ENCODE peak calls at places on chromosome 14, in six cellular contexts. One of them, this sample, is unnamed.

GRCh38 chr14:24838945-24839616 is 205.1 kb upstream of the GZMB start:
- DNase-seq in stimulated activated CD4-positive, alpha-beta T cell treated with anti-CD3 and anti-CD28 coated beads, Interleukin-2, amount 100 ng/mL, for 24 hours: no peak
- DNase-seq in T-helper 9 cell: no peak
- DNase-seq in stomach: no peak
- DNase-seq in iris pigment epithelial cell: no peak
- DNase-seq in activated naive CD4-positive, alpha-beta T cell treated with anti-CD3 and anti-CD28 coated beads for 36 hours: no peak
- DNase-seq in this sample: no peak

GRCh38 chr14:62158779-62159178 is 396.6 kb downstream of the SNAPC1 start:
- DNase-seq in T-helper 9 cell: no peak
- DNase-seq in stimulated activated CD4-positive, alpha-beta T cell treated with anti-CD3 and anti-CD28 coated beads, Interleukin-2, amount 100 ng/mL, for 24 hours: no peak
- DNase-seq in iris pigment epithelial cell: no peak
- DNase-seq in stomach: no peak
- DNase-seq in activated naive CD4-positive, alpha-beta T cell treated with anti-CD3 and anti-CD28 coated beads for 36 hours: no peak
- DNase-seq in this sample: no peak

GRCh38 chr14:73462078-73462715 is 3.9 kb upstream of the NUMB start:
- DNase-seq in stimulated activated CD4-positive, alpha-beta T cell treated with anti-CD3 and anti-CD28 coated beads, Interleukin-2, amount 100 ng/mL, for 24 hours: no peak
- DNase-seq in T-helper 9 cell: no peak
- DNase-seq in iris pigment epithelial cell: peak
- DNase-seq in activated naive CD4-positive, alpha-beta T cell treated with anti-CD3 and anti-CD28 coated beads for 36 hours: no peak
- DNase-seq in stomach: peak
- DNase-seq in this sample: no peak

GRCh38 chr14:105855893-105856675 is 329.7 kb downstream of the TMEM121 start:
- DNase-seq in activated naive CD4-positive, alpha-beta T cell treated with anti-CD3 and anti-CD28 coated beads for 36 hours: no peak
- DNase-seq in T-helper 9 cell: no peak
- DNase-seq in iris pigment epithelial cell: no peak
- DNase-seq in stomach: no peak
- DNase-seq in stimulated activated CD4-positive, alpha-beta T cell treated with anti-CD3 and anti-CD28 coated beads, Interleukin-2, amount 100 ng/mL, for 24 hours: no peak
- DNase-seq in this sample: no peak

GRCh38 chr14:26872510-26872909 is 274.7 kb upstream of the NOVA1 start:
- DNase-seq in activated naive CD4-positive, alpha-beta T cell treated with anti-CD3 and anti-CD28 coated beads for 36 hours: no peak
- DNase-seq in stimulated activated CD4-positive, alpha-beta T cell treated with anti-CD3 and anti-CD28 coated beads, Interleukin-2, amount 100 ng/mL, for 24 hours: no peak
- DNase-seq in stomach: peak
- DNase-seq in T-helper 9 cell: no peak
- DNase-seq in iris pigment epithelial cell: no peak
- DNase-seq in this sample: no peak

GRCh38 chr14:93717222-93717967 is 70.9 kb downstream of the PRIMA1 start:
- DNase-seq in stimulated activated CD4-positive, alpha-beta T cell treated with anti-CD3 and anti-CD28 coated beads, Interleukin-2, amount 100 ng/mL, for 24 hours: no peak
- DNase-seq in stomach: no peak
- DNase-seq in T-helper 9 cell: no peak
- DNase-seq in iris pigment epithelial cell: no peak
- DNase-seq in activated naive CD4-positive, alpha-beta T cell treated with anti-CD3 and anti-CD28 coated beads for 36 hours: no peak
- DNase-seq in this sample: no peak

GRCh38 chr14:102279688-102280348 is 25.1 kb downstream of the MOK start:
- DNase-seq in stimulated activated CD4-positive, alpha-beta T cell treated with anti-CD3 and anti-CD28 coated beads, Interleukin-2, amount 100 ng/mL, for 24 hours: peak
- DNase-seq in T-helper 9 cell: no peak
- DNase-seq in iris pigment epithelial cell: peak
- DNase-seq in stomach: no peak
- DNase-seq in activated naive CD4-positive, alpha-beta T cell treated with anti-CD3 and anti-CD28 coated beads for 36 hours: peak
- DNase-seq in this sample: no peak

GRCh38 chr14:100849432-100849831 is 23.5 kb downstream of the MEG3 start:
- DNase-seq in T-helper 9 cell: no peak
- DNase-seq in iris pigment epithelial cell: peak
- DNase-seq in stimulated activated CD4-positive, alpha-beta T cell treated with anti-CD3 and anti-CD28 coated beads, Interleukin-2, amount 100 ng/mL, for 24 hours: no peak
- DNase-seq in stomach: no peak
- DNase-seq in activated naive CD4-positive, alpha-beta T cell treated with anti-CD3 and anti-CD28 coated beads for 36 hours: no peak
- DNase-seq in this sample: no peak

GRCh38 chr14:23443881-23444280 is 8.4 kb upstream of the MYH7 start:
- DNase-seq in iris pigment epithelial cell: no peak
- DNase-seq in stomach: no peak
- DNase-seq in stimulated activated CD4-positive, alpha-beta T cell treated with anti-CD3 and anti-CD28 coated beads, Interleukin-2, amount 100 ng/mL, for 24 hours: no peak
- DNase-seq in activated naive CD4-positive, alpha-beta T cell treated with anti-CD3 and anti-CD28 coated beads for 36 hours: no peak
- DNase-seq in T-helper 9 cell: no peak
- DNase-seq in this sample: no peak

GRCh38 chr14:81224222-81224621 is 3.5 kb upstream of the GTF2A1 start:
- DNase-seq in activated naive CD4-positive, alpha-beta T cell treated with anti-CD3 and anti-CD28 coated beads for 36 hours: no peak
- DNase-seq in stomach: no peak
- DNase-seq in stimulated activated CD4-positive, alpha-beta T cell treated with anti-CD3 and anti-CD28 coated beads, Interleukin-2, amount 100 ng/mL, for 24 hours: no peak
- DNase-seq in T-helper 9 cell: no peak
- DNase-seq in iris pigment epithelial cell: no peak
- DNase-seq in this sample: no peak

GRCh38 chr14:105420141-105420975 is 731 bp downstream of the MTA1 start:
- DNase-seq in activated naive CD4-positive, alpha-beta T cell treated with anti-CD3 and anti-CD28 coated beads for 36 hours: no peak
- DNase-seq in T-helper 9 cell: no peak
- DNase-seq in stomach: no peak
- DNase-seq in stimulated activated CD4-positive, alpha-beta T cell treated with anti-CD3 and anti-CD28 coated beads, Interleukin-2, amount 100 ng/mL, for 24 hours: no peak
- DNase-seq in iris pigment epithelial cell: no peak
- DNase-seq in this sample: no peak

GRCh38 chr14:104163541-104163940 is 25.2 kb downstream of the KIF26A start:
- DNase-seq in activated naive CD4-positive, alpha-beta T cell treated with anti-CD3 and anti-CD28 coated beads for 36 hours: no peak
- DNase-seq in T-helper 9 cell: no peak
- DNase-seq in stimulated activated CD4-positive, alpha-beta T cell treated with anti-CD3 and anti-CD28 coated beads, Interleukin-2, amount 100 ng/mL, for 24 hours: no peak
- DNase-seq in iris pigment epithelial cell: no peak
- DNase-seq in stomach: no peak
- DNase-seq in this sample: no peak

GRCh38 chr14:20516921-20517320 is 11.6 kb downstream of the RNASE10 start:
- DNase-seq in T-helper 9 cell: no peak
- DNase-seq in stimulated activated CD4-positive, alpha-beta T cell treated with anti-CD3 and anti-CD28 coated beads, Interleukin-2, amount 100 ng/mL, for 24 hours: no peak
- DNase-seq in stomach: no peak
- DNase-seq in activated naive CD4-positive, alpha-beta T cell treated with anti-CD3 and anti-CD28 coated beads for 36 hours: no peak
- DNase-seq in iris pigment epithelial cell: peak
- DNase-seq in this sample: no peak

GRCh38 chr14:23041729-23042128 is 283 bp upstream of the PSMB11 start:
- DNase-seq in stomach: no peak
- DNase-seq in activated naive CD4-positive, alpha-beta T cell treated with anti-CD3 and anti-CD28 coated beads for 36 hours: no peak
- DNase-seq in T-helper 9 cell: no peak
- DNase-seq in stimulated activated CD4-positive, alpha-beta T cell treated with anti-CD3 and anti-CD28 coated beads, Interleukin-2, amount 100 ng/mL, for 24 hours: no peak
- DNase-seq in iris pigment epithelial cell: no peak
- DNase-seq in this sample: no peak

GRCh38 chr14:22533739-22534359 is 55.2 kb downstream of the DAD1 start:
- DNase-seq in stomach: no peak
- DNase-seq in activated naive CD4-positive, alpha-beta T cell treated with anti-CD3 and anti-CD28 coated beads for 36 hours: no peak
- DNase-seq in stimulated activated CD4-positive, alpha-beta T cell treated with anti-CD3 and anti-CD28 coated beads, Interleukin-2, amount 100 ng/mL, for 24 hours: no peak
- DNase-seq in T-helper 9 cell: no peak
- DNase-seq in iris pigment epithelial cell: no peak
- DNase-seq in this sample: no peak

GRCh38 chr14:35879654-35880249 is 53.6 kb downstream of the BRMS1L start:
- DNase-seq in activated naive CD4-positive, alpha-beta T cell treated with anti-CD3 and anti-CD28 coated beads for 36 hours: no peak
- DNase-seq in stimulated activated CD4-positive, alpha-beta T cell treated with anti-CD3 and anti-CD28 coated beads, Interleukin-2, amount 100 ng/mL, for 24 hours: no peak
- DNase-seq in stomach: no peak
- DNase-seq in iris pigment epithelial cell: peak
- DNase-seq in T-helper 9 cell: no peak
- DNase-seq in this sample: no peak

GRCh38 chr14:90398315-90398811 is 1.5 kb downstream of the CALM1 start:
- DNase-seq in iris pigment epithelial cell: peak
- DNase-seq in T-helper 9 cell: peak
- DNase-seq in stomach: peak
- DNase-seq in activated naive CD4-positive, alpha-beta T cell treated with anti-CD3 and anti-CD28 coated beads for 36 hours: peak
- DNase-seq in stimulated activated CD4-positive, alpha-beta T cell treated with anti-CD3 and anti-CD28 coated beads, Interleukin-2, amount 100 ng/mL, for 24 hours: peak
- DNase-seq in this sample: peak

GRCh38 chr14:95889236-95889979 is 12.8 kb downstream of the TUNAR start:
- DNase-seq in activated naive CD4-positive, alpha-beta T cell treated with anti-CD3 and anti-CD28 coated beads for 36 hours: no peak
- DNase-seq in T-helper 9 cell: no peak
- DNase-seq in stomach: no peak
- DNase-seq in iris pigment epithelial cell: no peak
- DNase-seq in stimulated activated CD4-positive, alpha-beta T cell treated with anti-CD3 and anti-CD28 coated beads, Interleukin-2, amount 100 ng/mL, for 24 hours: no peak
- DNase-seq in this sample: no peak

GRCh38 chr14:57136669-57137068 is 132.0 kb downstream of the EXOC5 start:
- DNase-seq in iris pigment epithelial cell: no peak
- DNase-seq in activated naive CD4-positive, alpha-beta T cell treated with anti-CD3 and anti-CD28 coated beads for 36 hours: no peak
- DNase-seq in T-helper 9 cell: no peak
- DNase-seq in stimulated activated CD4-positive, alpha-beta T cell treated with anti-CD3 and anti-CD28 coated beads, Interleukin-2, amount 100 ng/mL, for 24 hours: no peak
- DNase-seq in stomach: no peak
- DNase-seq in this sample: no peak

GRCh38 chr14:42277840-42278239 is 671.2 kb downstream of the LRFN5 start:
- DNase-seq in iris pigment epithelial cell: no peak
- DNase-seq in activated naive CD4-positive, alpha-beta T cell treated with anti-CD3 and anti-CD28 coated beads for 36 hours: no peak
- DNase-seq in stomach: no peak
- DNase-seq in T-helper 9 cell: no peak
- DNase-seq in stimulated activated CD4-positive, alpha-beta T cell treated with anti-CD3 and anti-CD28 coated beads, Interleukin-2, amount 100 ng/mL, for 24 hours: no peak
- DNase-seq in this sample: no peak

GRCh38 chr14:63632932-63633514 is 8.6 kb downstream of the WDR89 start:
- DNase-seq in stomach: no peak
- DNase-seq in T-helper 9 cell: no peak
- DNase-seq in activated naive CD4-positive, alpha-beta T cell treated with anti-CD3 and anti-CD28 coated beads for 36 hours: no peak
- DNase-seq in iris pigment epithelial cell: no peak
- DNase-seq in stimulated activated CD4-positive, alpha-beta T cell treated with anti-CD3 and anti-CD28 coated beads, Interleukin-2, amount 100 ng/mL, for 24 hours: no peak
- DNase-seq in this sample: no peak

GRCh38 chr14:24315807-24316596 is 4.7 kb downstream of the LTB4R start:
- DNase-seq in iris pigment epithelial cell: peak
- DNase-seq in stomach: peak
- DNase-seq in T-helper 9 cell: no peak
- DNase-seq in activated naive CD4-positive, alpha-beta T cell treated with anti-CD3 and anti-CD28 coated beads for 36 hours: no peak
- DNase-seq in stimulated activated CD4-positive, alpha-beta T cell treated with anti-CD3 and anti-CD28 coated beads, Interleukin-2, amount 100 ng/mL, for 24 hours: no peak
- DNase-seq in this sample: no peak

GRCh38 chr14:99273724-99274345 is 1.8 kb upstream of the BCL11B start:
- DNase-seq in iris pigment epithelial cell: no peak
- DNase-seq in T-helper 9 cell: no peak
- DNase-seq in activated naive CD4-positive, alpha-beta T cell treated with anti-CD3 and anti-CD28 coated beads for 36 hours: peak
- DNase-seq in stomach: peak
- DNase-seq in stimulated activated CD4-positive, alpha-beta T cell treated with anti-CD3 and anti-CD28 coated beads, Interleukin-2, amount 100 ng/mL, for 24 hours: peak
- DNase-seq in this sample: no peak

GRCh38 chr14:89425931-89426330 is 8.9 kb upstream of the FOXN3 start:
- DNase-seq in T-helper 9 cell: no peak
- DNase-seq in iris pigment epithelial cell: peak
- DNase-seq in activated naive CD4-positive, alpha-beta T cell treated with anti-CD3 and anti-CD28 coated beads for 36 hours: no peak
- DNase-seq in stomach: no peak
- DNase-seq in stimulated activated CD4-positive, alpha-beta T cell treated with anti-CD3 and anti-CD28 coated beads, Interleukin-2, amount 100 ng/mL, for 24 hours: no peak
- DNase-seq in this sample: no peak

GRCh38 chr14:54108481-54109471 is 152.2 kb upstream of the BMP4 start:
- DNase-seq in iris pigment epithelial cell: peak
- DNase-seq in stimulated activated CD4-positive, alpha-beta T cell treated with anti-CD3 and anti-CD28 coated beads, Interleukin-2, amount 100 ng/mL, for 24 hours: no peak
- DNase-seq in activated naive CD4-positive, alpha-beta T cell treated with anti-CD3 and anti-CD28 coated beads for 36 hours: no peak
- DNase-seq in T-helper 9 cell: no peak
- DNase-seq in stomach: no peak
- DNase-seq in this sample: no peak

GRCh38 chr14:56268653-56269052 is 150.4 kb downstream of the PELI2 start:
- DNase-seq in iris pigment epithelial cell: peak
- DNase-seq in T-helper 9 cell: no peak
- DNase-seq in activated naive CD4-positive, alpha-beta T cell treated with anti-CD3 and anti-CD28 coated beads for 36 hours: no peak
- DNase-seq in stomach: no peak
- DNase-seq in stimulated activated CD4-positive, alpha-beta T cell treated with anti-CD3 and anti-CD28 coated beads, Interleukin-2, amount 100 ng/mL, for 24 hours: no peak
- DNase-seq in this sample: no peak

GRCh38 chr14:29465095-29465494 is 462.6 kb downstream of the PRKD1 start:
- DNase-seq in stimulated activated CD4-positive, alpha-beta T cell treated with anti-CD3 and anti-CD28 coated beads, Interleukin-2, amount 100 ng/mL, for 24 hours: no peak
- DNase-seq in T-helper 9 cell: no peak
- DNase-seq in stomach: no peak
- DNase-seq in iris pigment epithelial cell: no peak
- DNase-seq in activated naive CD4-positive, alpha-beta T cell treated with anti-CD3 and anti-CD28 coated beads for 36 hours: no peak
- DNase-seq in this sample: no peak

GRCh38 chr14:56359245-56359644 is 220.4 kb upstream of the TMEM260 start:
- DNase-seq in stomach: no peak
- DNase-seq in activated naive CD4-positive, alpha-beta T cell treated with anti-CD3 and anti-CD28 coated beads for 36 hours: peak
- DNase-seq in iris pigment epithelial cell: no peak
- DNase-seq in stimulated activated CD4-positive, alpha-beta T cell treated with anti-CD3 and anti-CD28 coated beads, Interleukin-2, amount 100 ng/mL, for 24 hours: no peak
- DNase-seq in T-helper 9 cell: no peak
- DNase-seq in this sample: no peak

GRCh38 chr14:35386673-35387125 is 17.9 kb downstream of the NFKBIA start:
- DNase-seq in activated naive CD4-positive, alpha-beta T cell treated with anti-CD3 and anti-CD28 coated beads for 36 hours: no peak
- DNase-seq in T-helper 9 cell: no peak
- DNase-seq in stimulated activated CD4-positive, alpha-beta T cell treated with anti-CD3 and anti-CD28 coated beads, Interleukin-2, amount 100 ng/mL, for 24 hours: no peak
- DNase-seq in stomach: no peak
- DNase-seq in iris pigment epithelial cell: peak
- DNase-seq in this sample: no peak

GRCh38 chr14:60590907-60591510 is 58.3 kb downstream of the SIX1 start:
- DNase-seq in stimulated activated CD4-positive, alpha-beta T cell treated with anti-CD3 and anti-CD28 coated beads, Interleukin-2, amount 100 ng/mL, for 24 hours: no peak
- DNase-seq in activated naive CD4-positive, alpha-beta T cell treated with anti-CD3 and anti-CD28 coated beads for 36 hours: no peak
- DNase-seq in stomach: no peak
- DNase-seq in iris pigment epithelial cell: no peak
- DNase-seq in T-helper 9 cell: no peak
- DNase-seq in this sample: no peak

GRCh38 chr14:89391123-89391522 is 25.9 kb downstream of the FOXN3 start:
- DNase-seq in stomach: no peak
- DNase-seq in activated naive CD4-positive, alpha-beta T cell treated with anti-CD3 and anti-CD28 coated beads for 36 hours: no peak
- DNase-seq in T-helper 9 cell: no peak
- DNase-seq in stimulated activated CD4-positive, alpha-beta T cell treated with anti-CD3 and anti-CD28 coated beads, Interleukin-2, amount 100 ng/mL, for 24 hours: no peak
- DNase-seq in iris pigment epithelial cell: peak
- DNase-seq in this sample: no peak